ENCODE peak calls at places on chromosomes 11 and 22, in eight cellular contexts. M, F, V, Q, O, I, S and L are unnamed samples.

GRCh38 chr11:21806982-21807749 is 385.7 kb upstream of the ANO5 start:
- DNase-seq in M (no peak), S (no peak), I (no peak), O (no peak), V (no peak), F (no peak), Q (no peak), L (no peak)

GRCh38 chr11:63017306-63017974 is 1.8 kb upstream of the SLC22A8 start:
- DNase-seq in I (no peak), Q (no peak), F (peak; percentile 62), O (no peak), S (no peak), M (no peak), V (no peak), L (no peak)

GRCh38 chr11:116199182-116199581 is 573.6 kb downstream of the BUD13 start:
- DNase-seq in S (peak; percentile 81), O (no peak), F (peak; percentile 95), M (no peak), I (no peak), Q (peak; percentile 75), V (no peak), L (peak; percentile 88)

GRCh38 chr22:46547883-46548244 is 10.4 kb upstream of the CELSR1 start:
- DNase-seq in I (no peak), Q (peak; percentile 80), M (peak; percentile 83), O (peak; percentile 75), F (no peak), V (peak; percentile 63), S (no peak), L (no peak)

GRCh38 chr22:29689872-29690213 is 30.0 kb upstream of the CABP7 start:
- DNase-seq in F (peak; percentile 68), V (peak; percentile 60), M (peak; percentile 63), Q (peak; percentile 74), O (no peak), I (peak; percentile 6), S (no peak), L (peak; percentile 51)

GRCh38 chr11:17391493-17392355 is 3.3 kb upstream of the KCNJ11 start:
- DNase-seq in V (no peak), M (no peak), F (peak; percentile 46), O (no peak), S (peak; percentile 87), I (no peak), Q (no peak), L (peak; percentile 82)

GRCh38 chr11:95788921-95789505 is 569 bp downstream of the FAM76B start:
- DNase-seq in V (peak; percentile 25), S (no peak), O (no peak), M (peak; percentile 46), I (no peak), F (peak; percentile 81), Q (peak; percentile 19), L (peak; percentile 28)

GRCh38 chr22:42425337-42425988 is 6.7 kb downstream of the NFAM1 start:
- DNase-seq in Q (no peak), F (peak; percentile 3), M (no peak), O (no peak), S (no peak), V (no peak), I (no peak), L (peak; percentile 11)

GRCh38 chr11:92605667-92606066 is 363.8 kb upstream of the MTNR1B start:
- DNase-seq in M (no peak), O (no peak), S (no peak), F (no peak), V (no peak), I (no peak), Q (no peak), L (no peak)

GRCh38 chr11:126305699-126306098 is 1.8 kb downstream of the DCPS start:
- DNase-seq in O (no peak), M (no peak), V (no peak), Q (no peak), F (no peak), I (no peak), S (no peak), L (no peak)

GRCh38 chr22:36237462-36238347 is 1.6 kb downstream of the APOL2 start:
- DNase-seq in S (no peak), I (no peak), V (no peak), M (peak; percentile 24), F (peak; percentile 6), Q (no peak), O (no peak), L (no peak)

GRCh38 chr22:37577957-37578356 is 1.9 kb downstream of the LGALS2 start:
- DNase-seq in Q (no peak), S (no peak), I (no peak), M (no peak), V (no peak), O (no peak), F (no peak), L (no peak)

GRCh38 chr11:79449040-79449439 is 8.2 kb upstream of the TENM4 start:
- DNase-seq in V (no peak), S (no peak), M (no peak), I (no peak), O (no peak), Q (no peak), F (no peak), L (no peak)

GRCh38 chr11:128190312-128190711 is 397.0 kb downstream of the ETS1 start:
- DNase-seq in M (no peak), Q (no peak), I (no peak), S (no peak), V (no peak), F (no peak), O (no peak), L (no peak)

GRCh38 chr11:61512435-61512834 is 3.9 kb downstream of the LRRC10B start:
- DNase-seq in F (peak; percentile 96), M (no peak), O (no peak), I (no peak), V (no peak), Q (no peak), S (peak; percentile 64), L (peak; percentile 95)

GRCh38 chr11:65551572-65552398 is 6.4 kb downstream of the LTBP3 start:
- DNase-seq in Q (peak; percentile 67), F (peak; percentile 93), V (peak; percentile 82), S (peak; percentile 87), O (no peak), M (peak; percentile 29), I (no peak), L (peak; percentile 86)

GRCh38 chr11:62054484-62055121 is 69.2 kb upstream of the INCENP start:
- DNase-seq in O (peak; percentile 7), Q (no peak), V (peak; percentile 66), I (no peak), M (peak; percentile 56), S (peak; percentile 6), F (peak; percentile 69), L (no peak)

GRCh38 chr11:86592659-86593451 is 79.6 kb downstream of the ME3 start:
- DNase-seq in O (peak; percentile 17), V (peak; percentile 85), M (peak; percentile 91), F (peak; percentile 98), I (peak; percentile 68), Q (no peak), S (peak; percentile 65), L (peak; percentile 76)

GRCh38 chr11:134312223-134312622 is 19.6 kb upstream of the GLB1L2 start:
- DNase-seq in O (no peak), S (no peak), V (no peak), M (no peak), I (no peak), F (no peak), Q (no peak), L (no peak)

GRCh38 chr11:103546236-103546635 is 437.0 kb downstream of the DYNC2H1 start:
- DNase-seq in F (peak; percentile 93), O (no peak), I (no peak), S (peak; percentile 82), V (no peak), Q (no peak), M (no peak), L (no peak)

GRCh38 chr22:48270731-48271130 is 1508.3 kb downstream of the TBC1D22A start:
- DNase-seq in Q (no peak), V (no peak), S (no peak), O (no peak), M (no peak), I (no peak), F (no peak), L (no peak)

GRCh38 chr11:8356731-8357504 is 93.2 kb upstream of the LMO1 start:
- DNase-seq in M (no peak), V (no peak), O (no peak), F (peak; percentile 21), Q (peak; percentile 63), S (no peak), I (no peak), L (no peak)

GRCh38 chr11:115083129-115083823 is 404.9 kb downstream of the NXPE2 start:
- DNase-seq in O (no peak), S (no peak), M (no peak), I (no peak), F (peak; percentile 93), V (no peak), Q (no peak), L (peak; percentile 51)

GRCh38 chr11:76796511-76797203 is 13.5 kb downstream of the TSKU start:
- DNase-seq in S (no peak), M (no peak), F (no peak), O (no peak), V (no peak), I (no peak), Q (no peak), L (no peak)

GRCh38 chr22:31083923-31084810 is 3.0 kb downstream of the SMTN start:
- DNase-seq in O (no peak), M (no peak), I (no peak), Q (no peak), S (no peak), F (no peak), V (no peak), L (no peak)

GRCh38 chr22:19986410-19987341 is 29.9 kb downstream of the ARVCF start:
- DNase-seq in O (no peak), V (peak; percentile 88), Q (peak; percentile 91), I (peak; percentile 49), S (peak; percentile 64), F (peak; percentile 77), M (peak; percentile 71), L (peak; percentile 44)

GRCh38 chr11:72634472-72635095 is 39.6 kb downstream of the PDE2A start:
- DNase-seq in S (no peak), F (no peak), I (no peak), Q (peak; percentile 52), M (no peak), O (no peak), V (no peak), L (no peak)

GRCh38 chr11:128455766-128456165 is 131.6 kb downstream of the ETS1 start:
- DNase-seq in O (no peak), M (peak; percentile 31), V (no peak), S (no peak), I (no peak), Q (no peak), F (no peak), L (no peak)

GRCh38 chr22:25564320-25564978 is at the start of gene GRK3:
- DNase-seq in V (peak; percentile 77), O (no peak), F (peak; percentile 55), S (no peak), I (peak; percentile 9), Q (peak; percentile 73), M (peak; percentile 40), L (peak; percentile 51)